ENCODE peak calls at places on chromosomes 4 and X, in six cellular contexts. I is HCT116, V is HepG2, U is K562, A is upper lobe of left lung, D is GM12878. F is an unnamed sample.

GRCh38 chr4:15695240-15695699 is 7.6 kb upstream of the BST1 start:
- ATAC-seq in I (peak; percentile 81), V (no peak), U (no peak), A (no peak), D (no peak), F (no peak)

GRCh38 chrX:45771560-45772340 is 571.1 kb upstream of the DIPK2B start:
- ATAC-seq in I (peak; percentile 23), V (no peak), U (no peak), A (no peak), D (peak; percentile 57), F (no peak)

GRCh38 chr4:82213485-82214162 is 160.2 kb downstream of the HNRNPD start:
- ATAC-seq in I (no peak), V (no peak), U (no peak), A (no peak), D (no peak), F (no peak)

GRCh38 chr4:12122316-12122715 is 693.6 kb upstream of the HS3ST1 start:
- ATAC-seq in I (no peak), V (no peak), U (no peak), A (peak; percentile 56), D (no peak), F (no peak)

GRCh38 chr4:98447648-98448047 is 186.5 kb downstream of the RAP1GDS1 start:
- ATAC-seq in I (peak; percentile 74), V (peak; percentile 46), U (peak; percentile 77), A (no peak), D (peak; percentile 40), F (no peak)

GRCh38 chrX:139982856-139983255 is 17.5 kb upstream of the CXorf66 start:
- ATAC-seq in I (no peak), V (no peak), U (no peak), A (no peak), D (no peak), F (no peak)

GRCh38 chr4:150049682-150050081 is 28.6 kb upstream of the DCLK2 start:
- ATAC-seq in I (no peak), V (no peak), U (no peak), A (no peak), D (no peak), F (no peak)

GRCh38 chrX:17174671-17175070 is 200.3 kb upstream of the NHS start:
- ATAC-seq in I (no peak), V (no peak), U (no peak), A (no peak), D (no peak), F (no peak)

GRCh38 chr4:146478009-146478408 is 43.7 kb downstream of the SLC10A7 start:
- ATAC-seq in I (no peak), V (no peak), U (no peak), A (no peak), D (peak; percentile 84), F (no peak)

GRCh38 chrX:65532016-65532415 is 2.6 kb downstream of the LAS1L start:
- ATAC-seq in I (no peak), V (no peak), U (no peak), A (no peak), D (no peak), F (no peak)

GRCh38 chrX:17291141-17291900 is 83.7 kb upstream of the NHS start:
- ATAC-seq in I (no peak), V (no peak), U (no peak), A (no peak), D (no peak), F (no peak)

GRCh38 chr4:140743194-140743931 is 12.8 kb downstream of the TBC1D9 start:
- ATAC-seq in I (peak; percentile 64), V (peak; percentile 85), U (no peak), A (peak; percentile 48), D (peak; percentile 81), F (no peak)

GRCh38 chr4:42915484-42915883 is 23.0 kb downstream of the GRXCR1 start:
- ATAC-seq in I (no peak), V (no peak), U (no peak), A (no peak), D (no peak), F (no peak)

GRCh38 chr4:186737427-186737826 is 13.8 kb upstream of the FAT1 start:
- ATAC-seq in I (peak; percentile 72), V (no peak), U (peak; percentile 54), A (no peak), D (no peak), F (no peak)

GRCh38 chr4:127400736-127401346 is 231.9 kb upstream of the INTU start:
- ATAC-seq in I (peak; percentile 90), V (peak; percentile 91), U (peak; percentile 93), A (peak; percentile 84), D (peak; percentile 88), F (no peak)

GRCh38 chr4:53656421-53656981 is 65.2 kb upstream of the LNX1 start:
- ATAC-seq in I (no peak), V (peak; percentile 53), U (peak; percentile 51), A (peak; percentile 86), D (no peak), F (peak; percentile 71)

GRCh38 chr4:99828477-99828876 is 11.8 kb downstream of the DAPP1 start:
- ATAC-seq in I (no peak), V (no peak), U (no peak), A (no peak), D (no peak), F (no peak)

GRCh38 chrX:96183843-96184242 is 500.8 kb upstream of the DIAPH2 start:
- ATAC-seq in I (no peak), V (no peak), U (no peak), A (no peak), D (no peak), F (no peak)

GRCh38 chrX:20294284-20294683 is 27.6 kb upstream of the RPS6KA3 start:
- ATAC-seq in I (no peak), V (no peak), U (no peak), A (no peak), D (no peak), F (no peak)

GRCh38 chrX:9610774-9611392 is 146.0 kb downstream of the TBL1X start:
- ATAC-seq in I (no peak), V (peak; percentile 39), U (no peak), A (no peak), D (peak; percentile 63), F (no peak)

GRCh38 chr4:183830438-183830985 is 74.6 kb upstream of the STOX2 start:
- ATAC-seq in I (no peak), V (no peak), U (no peak), A (peak; percentile 61), D (peak; percentile 57), F (peak; percentile 20)

GRCh38 chr4:147733614-147734344 is 1.9 kb downstream of the ARHGAP10 start:
- ATAC-seq in I (no peak), V (no peak), U (no peak), A (no peak), D (peak; percentile 3), F (no peak)

GRCh38 chr4:185256444-185256843 is 47.0 kb downstream of the SNX25 start:
- ATAC-seq in I (peak; percentile 89), V (no peak), U (peak; percentile 85), A (no peak), D (no peak), F (no peak)

GRCh38 chrX:9352683-9353430 is 112.0 kb upstream of the TBL1X start:
- ATAC-seq in I (no peak), V (peak; percentile 41), U (peak; percentile 88), A (peak; percentile 65), D (peak; percentile 87), F (peak; percentile 48)

GRCh38 chr4:54296548-54297203 is 67.6 kb downstream of the PDGFRA start:
- ATAC-seq in I (no peak), V (peak; percentile 58), U (no peak), A (no peak), D (no peak), F (peak; percentile 28)

GRCh38 chrX:43813898-43814297 is 68.4 kb downstream of the MAOB start:
- ATAC-seq in I (peak; percentile 67), V (no peak), U (peak; percentile 49), A (no peak), D (no peak), F (no peak)

GRCh38 chrX:103309860-103310591 is 764 bp downstream of the BEX2 start:
- ATAC-seq in I (peak; percentile 53), V (no peak), U (peak; percentile 48), A (no peak), D (no peak), F (no peak)

GRCh38 chr4:7282094-7282370 is 89.7 kb downstream of the SORCS2 start:
- ATAC-seq in I (no peak), V (no peak), U (no peak), A (no peak), D (no peak), F (no peak)

GRCh38 chr4:78865451-78865850 is 73.8 kb downstream of the PAQR3 start:
- ATAC-seq in I (no peak), V (no peak), U (no peak), A (no peak), D (no peak), F (no peak)

GRCh38 chr4:185761352-185762235 is 50.4 kb downstream of the SORBS2 start:
- ATAC-seq in I (no peak), V (no peak), U (no peak), A (no peak), D (no peak), F (no peak)

GRCh38 chr4:153564630-153565525 is 98.7 kb downstream of the TMEM131L start:
- ATAC-seq in I (peak; percentile 49), V (peak; percentile 99), U (no peak), A (peak; percentile 60), D (no peak), F (peak; percentile 73)

GRCh38 chr4:83378426-83378825 is 43.8 kb upstream of the HPSE start:
- ATAC-seq in I (no peak), V (no peak), U (no peak), A (no peak), D (no peak), F (no peak)
- H3K9me3 ChIP-seq in I (no peaks in the 10 kb centered on the region), V (peaks cover 14% of the 10 kb centered on the region), U (peaks cover 5% of the 10 kb centered on the region), A (no peaks in the 10 kb centered on the region), D (peaks cover 9% of the 10 kb centered on the region), F (no peaks in the 10 kb centered on the region)

GRCh38 chr4:120873554-120873953 is 49.0 kb downstream of the PRDM5 start:
- ATAC-seq in I (no peak), V (no peak), U (no peak), A (no peak), D (no peak), F (no peak)
- TF ChIP-seq CTCF in I (no peak), V (no peak), U (no peak), A (no peak), D (no peak), F (no peak)

DNA sequence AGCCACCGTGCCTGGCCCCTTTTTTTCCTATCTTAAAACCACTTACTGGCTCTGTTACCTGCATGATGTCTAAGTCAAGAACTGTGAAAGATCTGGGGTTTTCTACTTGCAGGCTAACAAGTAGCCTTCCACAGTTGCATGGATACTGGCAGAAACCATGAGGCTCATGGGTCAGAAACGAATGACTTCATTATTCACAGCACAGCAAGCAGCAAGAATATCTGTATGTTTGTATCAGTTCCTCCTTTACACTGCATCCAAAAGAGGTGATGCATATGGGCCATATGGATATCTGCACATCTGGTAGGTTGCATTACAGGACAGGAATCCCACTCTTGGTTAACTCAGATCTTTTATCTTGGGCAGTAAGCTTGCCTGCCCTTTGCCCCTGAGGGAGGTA is 154.9 kb upstream of the NUDT6 start:
- ATAC-seq in I (no peak), V (no peak), U (peak; percentile 32), A (no peak), D (peak; percentile 58), F (no peak)
- TF ChIP-seq POLR2AphosphoS5 in I (no peak), V (no peak), U (no peak), A (no peak), D (no peak), F (no peak)

DNA sequence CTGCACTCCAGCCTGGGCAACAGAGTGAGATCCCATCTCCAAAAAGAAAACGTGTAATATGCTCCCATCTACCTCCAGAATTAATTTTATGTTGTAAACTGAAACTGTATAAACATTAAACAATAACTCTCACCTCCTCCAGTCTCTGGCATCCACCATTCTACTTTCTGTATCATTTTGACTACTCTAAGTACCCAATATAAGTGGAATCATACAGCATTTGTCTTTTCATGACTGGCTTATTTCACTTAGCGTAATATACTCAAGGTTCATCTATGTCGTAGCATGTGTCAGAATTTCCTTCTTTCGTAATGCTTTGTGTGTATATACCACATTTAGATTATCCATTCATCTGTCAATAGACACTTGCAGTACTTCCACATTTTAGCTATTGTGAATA is 20.6 kb downstream of the F8 start:
- ATAC-seq in I (no peak), V (no peak), U (no peak), A (no peak), D (peak; percentile 54), F (no peak)
- H3K9me3 ChIP-seq in I (no peaks in the 10 kb centered on the region), V (no peaks in the 10 kb centered on the region), U (no peaks in the 10 kb centered on the region), A (no peaks in the 10 kb centered on the region), D (no peaks in the 10 kb centered on the region), F (no peaks in the 10 kb centered on the region)

F was measured in gastroesophageal sphincter.